ENCODE peak calls at places on chromosomes 3 and 15, in five cellular contexts. E is K562, J is GM12878, F is HepG2, L is H1. S is an unnamed sample.

GRCh38 chr3:41247055-41247454 is 47.8 kb downstream of the CTNNB1 start:
- DNase-seq in E (no peak), J (no peak), F (no peak), L (no peak), S (no peak)

GRCh38 chr3:12193485-12194165 is 34.9 kb upstream of the TIMP4 start:
- DNase-seq in E (no peak), J (peak), F (peak), L (no peak), S (no peak)

GRCh38 chr15:40363611-40364010 is 5.6 kb downstream of the DISP2 start:
- DNase-seq in E (no peak), J (no peak), F (no peak), L (no peak), S (no peak)

GRCh38 chr3:196837819-196838420 is 29.8 kb upstream of the SENP5 start:
- DNase-seq in E (peak), J (peak), F (peak), L (peak), S (peak)

GRCh38 chr3:94500146-94500545 is 437.3 kb downstream of the NSUN3 start:
- DNase-seq in E (no peak), J (no peak), F (no peak), L (no peak), S (no peak)

GRCh38 chr3:172569128-172570008 is 46.1 kb upstream of the TNFSF10 start:
- DNase-seq in E (no peak), J (no peak), F (peak), L (no peak), S (no peak)

GRCh38 chr3:50257990-50258389 is 11.0 kb upstream of the SEMA3B start:
- DNase-seq in E (no peak), J (no peak), F (no peak), L (no peak), S (no peak)

GRCh38 chr3:149717391-149718056 is 34.8 kb downstream of the COMMD2 start:
- DNase-seq in E (peak), J (no peak), F (peak), L (peak), S (peak)

GRCh38 chr3:147191795-147192385 is 214.5 kb downstream of the ZIC4 start:
- DNase-seq in E (peak), J (peak), F (peak), L (peak), S (peak)

GRCh38 chr3:29067014-29067413 is 213.9 kb upstream of the RBMS3 start:
- DNase-seq in E (no peak), J (no peak), F (no peak), L (no peak), S (no peak)

GRCh38 chr3:172020763-172021162 is 18.6 kb upstream of the FNDC3B start:
- DNase-seq in E (no peak), J (no peak), F (no peak), L (no peak), S (no peak)

GRCh38 chr3:13122101-13123055 is 49.1 kb upstream of the IQSEC1 start:
- DNase-seq in E (no peak), J (no peak), F (no peak), L (no peak), S (no peak)

GRCh38 chr15:55703873-55704285 is 39.1 kb downstream of the PRTG start:
- DNase-seq in E (no peak), J (peak), F (no peak), L (no peak), S (no peak)

GRCh38 chr3:15325228-15325627 is 7.2 kb downstream of the SH3BP5 start:
- DNase-seq in E (no peak), J (no peak), F (no peak), L (no peak), S (peak)

GRCh38 chr15:75309711-75310110 is 26.2 kb upstream of the COMMD4 start:
- DNase-seq in E (no peak), J (no peak), F (peak), L (no peak), S (no peak)

GRCh38 chr3:52240059-52240885 is 1.3 kb upstream of the TWF2 start:
- DNase-seq in E (peak), J (no peak), F (peak), L (no peak), S (no peak)

GRCh38 chr3:10330319-10330718 is 9.4 kb upstream of the SEC13 start:
- DNase-seq in E (no peak), J (no peak), F (no peak), L (no peak), S (no peak)

GRCh38 chr15:47505712-47506542 is 211.4 kb upstream of the SEMA6D start:
- DNase-seq in E (no peak), J (no peak), F (no peak), L (no peak), S (no peak)

GRCh38 chr15:91530951-91531582 is 322.4 kb upstream of the SLCO3A1 start:
- DNase-seq in E (no peak), J (no peak), F (no peak), L (no peak), S (no peak)

GRCh38 chr3:137647179-137647578 is 116.9 kb upstream of the SOX14 start:
- DNase-seq in E (no peak), J (no peak), F (no peak), L (no peak), S (peak)

GRCh38 chr3:78906245-78906644 is 861.6 kb downstream of the ROBO1 start:
- DNase-seq in E (no peak), J (no peak), F (no peak), L (no peak), S (no peak)

GRCh38 chr15:74725845-74726773 is 781 bp upstream of the CYP1A1 start:
- DNase-seq in E (peak), J (no peak), F (peak), L (peak), S (peak)

GRCh38 chr3:45795882-45796765 is at the start of gene SLC6A20:
- DNase-seq in E (no peak), J (no peak), F (no peak), L (peak), S (peak)

GRCh38 chr3:15889936-15890335 is 92.2 kb upstream of the ANKRD28 start:
- DNase-seq in E (no peak), J (no peak), F (no peak), L (no peak), S (no peak)

GRCh38 chr3:107992976-107993684 is 97.7 kb downstream of the CD47 start:
- DNase-seq in E (no peak), J (no peak), F (no peak), L (no peak), S (no peak)

GRCh38 chr15:36469567-36469966 is 109.9 kb upstream of the CDIN1 start:
- DNase-seq in E (no peak), J (no peak), F (no peak), L (no peak), S (no peak)

GRCh38 chr3:57949344-57949743 is 58.9 kb upstream of the FLNB start:
- DNase-seq in E (no peak), J (no peak), F (no peak), L (no peak), S (no peak)

GRCh38 chr15:101044625-101045235 is 125.6 kb downstream of the LRRK1 start:
- DNase-seq in E (no peak), J (no peak), F (no peak), L (peak), S (no peak)

GRCh38 chr3:169657351-169658124 is 6.0 kb downstream of the MECOM start:
- DNase-seq in E (no peak), J (no peak), F (peak), L (no peak), S (no peak)

DNA sequence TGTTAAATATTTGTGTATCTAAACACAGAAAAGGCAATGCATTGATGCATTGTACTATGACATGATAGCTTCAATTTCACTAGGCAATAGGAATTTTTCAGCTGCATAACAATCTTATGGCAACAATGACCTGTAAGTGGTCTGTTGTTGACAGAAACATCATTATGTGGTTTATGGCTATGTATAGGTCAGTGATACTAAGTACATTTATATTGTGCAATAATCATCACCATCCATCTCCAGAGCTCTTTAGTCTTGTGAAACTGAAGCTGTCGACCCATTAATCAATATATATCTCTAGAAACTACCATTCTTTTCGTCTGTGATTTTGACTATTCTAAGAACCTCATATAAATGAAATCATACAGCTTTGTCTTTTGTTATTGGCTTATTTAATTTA is 200.1 kb upstream of the ZNF717 start:
- DNase-seq in E (no peak), J (no peak), F (no peak), L (no peak), S (no peak)
- TF ChIP-seq ATF2 in E (no peak), J (no peak), F (no peak), L (no peak), S (no peak)

GRCh38 chr3:127767126-127767525 is 55.2 kb downstream of the MGLL start:
- DNase-seq in E (no peak), J (no peak), F (peak), L (no peak), S (no peak)
- TF ChIP-seq MAX in E (no peak), J (no peak), F (no peak), L (no peak), S (no peak)

GRCh38 chr15:33148129-33148850 is 46.2 kb downstream of the FMN1 start:
- DNase-seq in E (no peak), J (no peak), F (no peak), L (no peak), S (no peak)
- TF ChIP-seq ATF2 in E (no peak), J (no peak), F (no peak), L (no peak), S (no peak)

GRCh38 chr3:113771993-113772392 is 25.2 kb downstream of the ATP6V1A start:
- DNase-seq in E (no peak), J (no peak), F (peak), L (no peak), S (no peak)

GRCh38 chr3:113773381-113773780 is 26.5 kb downstream of the ATP6V1A start:
- DNase-seq in E (no peak), J (no peak), F (no peak), L (no peak), S (no peak)

GRCh38 chr3:113776564-113776963 is 29.7 kb downstream of the ATP6V1A start:
- DNase-seq in E (no peak), J (no peak), F (no peak), L (no peak), S (no peak)
- TF ChIP-seq MAX in E (no peak), J (no peak), F (no peak), L (no peak), S (no peak)

GRCh38 chr3:183449391-183449790 is 21.0 kb upstream of the MCF2L2 start:
- DNase-seq in E (peak), J (no peak), F (peak), L (peak), S (no peak)
- TF ChIP-seq ATF2 in E (no peak), J (no peak), F (no peak), L (no peak), S (no peak)

DNA sequence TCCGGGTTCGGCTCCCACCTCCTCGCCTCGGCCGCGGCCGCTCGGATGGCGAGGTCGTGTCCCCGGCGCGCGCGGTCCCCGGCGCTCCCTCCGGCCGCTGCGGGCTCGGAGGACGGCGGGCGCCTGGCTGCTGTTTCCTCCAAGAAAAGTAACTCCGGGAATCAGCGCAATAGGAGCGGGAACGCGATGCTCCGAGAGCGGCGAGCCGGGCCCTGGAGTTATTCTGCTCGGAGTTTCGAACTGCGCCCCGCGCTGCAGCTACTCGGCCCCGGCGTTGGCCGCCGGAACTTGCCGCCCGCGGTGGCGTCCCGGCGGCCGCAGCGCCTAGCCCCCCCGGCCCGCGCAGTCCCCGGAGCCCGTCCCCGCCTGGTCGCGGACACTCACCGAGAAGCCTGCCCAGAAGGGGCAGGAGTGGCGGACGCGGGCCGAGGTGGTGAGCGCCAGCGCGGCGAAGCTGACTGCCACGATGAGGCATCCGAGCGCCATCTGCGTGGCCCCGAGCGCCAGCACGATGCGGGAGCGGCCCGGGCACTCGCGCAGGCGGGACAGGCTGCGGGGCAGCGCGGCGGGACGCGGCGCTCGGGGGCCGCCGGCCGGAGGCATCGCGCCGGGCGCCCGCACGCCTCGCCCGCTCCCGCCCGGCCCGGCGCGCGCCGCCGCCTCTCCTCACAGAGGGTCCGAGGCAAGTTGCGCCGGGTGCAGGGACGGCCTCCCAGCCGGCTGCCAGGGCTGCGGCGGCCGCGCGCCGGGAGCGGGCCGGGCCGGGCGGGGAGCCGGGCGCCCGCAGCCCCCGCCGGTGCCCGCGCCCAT is 251.9 kb downstream of the TJP1 start:
- DNase-seq in E (no peak), J (no peak), F (no peak), L (peak), S (peak)
- TF ChIP-seq MAX in E (no peak), J (no peak), F (no peak), L (no peak), S (no peak)

GRCh38 chr3:65178703-65179102 is 490.9 kb upstream of the ADAMTS9 start:
- DNase-seq in E (no peak), J (no peak), F (no peak), L (no peak), S (no peak)
- TF ChIP-seq ATF2 in E (no peak), J (no peak), F (no peak), L (no peak), S (no peak)

DNA sequence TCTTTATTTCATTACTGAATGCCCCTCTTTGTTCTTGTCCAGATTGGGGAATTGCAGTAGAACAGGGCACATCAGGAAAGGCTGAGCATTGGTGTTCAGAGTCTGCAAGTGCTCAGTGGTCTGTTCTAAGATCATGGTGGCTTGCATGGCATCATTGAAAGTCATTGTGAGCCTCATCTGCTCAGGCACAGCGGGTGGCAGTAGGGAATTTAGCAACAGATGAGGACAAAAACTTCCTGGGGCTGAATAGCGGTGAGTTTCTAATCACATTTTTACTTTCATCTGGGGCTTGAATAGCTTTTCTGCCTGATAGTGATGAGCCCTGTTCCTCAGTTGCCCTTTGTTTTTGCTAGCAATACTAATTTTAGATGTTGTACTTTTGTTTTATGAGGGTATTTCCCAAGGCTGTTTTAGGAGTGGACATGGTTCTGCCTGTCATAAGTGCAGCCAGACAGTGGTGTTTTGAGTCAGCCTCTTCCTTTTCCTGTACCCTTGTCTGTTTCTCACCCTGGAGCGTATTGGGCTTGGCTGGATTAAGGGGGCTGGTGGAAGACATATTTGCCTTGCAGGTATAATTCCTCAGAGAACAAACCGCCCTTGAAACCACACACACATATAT is 127.2 kb upstream of the IL12A start:
- DNase-seq in E (no peak), J (peak), F (no peak), L (no peak), S (no peak)
- TF ChIP-seq MAX in E (no peak), J (no peak), F (no peak), L (no peak), S (no peak)

GRCh38 chr15:80426316-80426715 is 22.1 kb downstream of the ARNT2 start:
- DNase-seq in E (no peak), J (no peak), F (no peak), L (no peak), S (no peak)
- TF ChIP-seq ATF2 in E (no peak), J (no peak), F (no peak), L (no peak), S (no peak)